ENCODE peak calls at places on chromosomes 13 and 19, in ten cellular contexts. One of them, this sample, is unnamed.

GRCh38 chr19:13428352-13428751 is 77.9 kb downstream of the CACNA1A start:
- DNase-seq in mammary epithelial cell: peak
- DNase-seq in fibroblast of mammary gland: peak
- DNase-seq in astrocyte of the spinal cord: no peak
- DNase-seq in cardiac fibroblast: peak
- DNase-seq in lower leg skin: no peak
- DNase-seq in bronchial epithelial cell: no peak
- DNase-seq in body of pancreas: no peak
- DNase-seq in fibroblast of pulmonary artery: peak
- DNase-seq in AG10803: peak
- DNase-seq in this sample: peak

GRCh38 chr13:50125306-50125555 is 110.0 kb downstream of the KCNRG start:
- DNase-seq in mammary epithelial cell: no peak
- DNase-seq in bronchial epithelial cell: no peak
- DNase-seq in astrocyte of the spinal cord: no peak
- DNase-seq in body of pancreas: peak
- DNase-seq in AG10803: no peak
- DNase-seq in fibroblast of mammary gland: no peak
- DNase-seq in cardiac fibroblast: no peak
- DNase-seq in lower leg skin: no peak
- DNase-seq in fibroblast of pulmonary artery: no peak
- DNase-seq in this sample: no peak

GRCh38 chr13:47085346-47085745 is 188.5 kb upstream of the HTR2A start:
- DNase-seq in cardiac fibroblast: no peak
- DNase-seq in mammary epithelial cell: no peak
- DNase-seq in fibroblast of pulmonary artery: no peak
- DNase-seq in fibroblast of mammary gland: peak
- DNase-seq in AG10803: peak
- DNase-seq in body of pancreas: no peak
- DNase-seq in bronchial epithelial cell: peak
- DNase-seq in lower leg skin: no peak
- DNase-seq in astrocyte of the spinal cord: no peak
- DNase-seq in this sample: peak

GRCh38 chr19:54062643-54063042 is 1.1 kb downstream of the VSTM1 start:
- DNase-seq in lower leg skin: no peak
- DNase-seq in body of pancreas: peak
- DNase-seq in cardiac fibroblast: no peak
- DNase-seq in fibroblast of mammary gland: no peak
- DNase-seq in bronchial epithelial cell: no peak
- DNase-seq in astrocyte of the spinal cord: no peak
- DNase-seq in mammary epithelial cell: no peak
- DNase-seq in AG10803: no peak
- DNase-seq in fibroblast of pulmonary artery: no peak
- DNase-seq in this sample: no peak

GRCh38 chr19:47813995-47814328 is 7.8 kb upstream of the CRX start:
- DNase-seq in fibroblast of pulmonary artery: no peak
- DNase-seq in AG10803: no peak
- DNase-seq in mammary epithelial cell: no peak
- DNase-seq in cardiac fibroblast: no peak
- DNase-seq in bronchial epithelial cell: no peak
- DNase-seq in body of pancreas: no peak
- DNase-seq in lower leg skin: no peak
- DNase-seq in fibroblast of mammary gland: no peak
- DNase-seq in astrocyte of the spinal cord: no peak
- DNase-seq in this sample: no peak

GRCh38 chr13:30895773-30896172 is 10.3 kb upstream of the MEDAG start:
- DNase-seq in cardiac fibroblast: peak
- DNase-seq in body of pancreas: peak
- DNase-seq in bronchial epithelial cell: peak
- DNase-seq in fibroblast of pulmonary artery: peak
- DNase-seq in fibroblast of mammary gland: peak
- DNase-seq in AG10803: peak
- DNase-seq in astrocyte of the spinal cord: peak
- DNase-seq in lower leg skin: peak
- DNase-seq in mammary epithelial cell: peak
- DNase-seq in this sample: peak

GRCh38 chr13:75691183-75691582 is 55.1 kb downstream of the LMO7 start:
- DNase-seq in body of pancreas: no peak
- DNase-seq in fibroblast of pulmonary artery: no peak
- DNase-seq in fibroblast of mammary gland: peak
- DNase-seq in bronchial epithelial cell: peak
- DNase-seq in cardiac fibroblast: no peak
- DNase-seq in astrocyte of the spinal cord: no peak
- DNase-seq in AG10803: no peak
- DNase-seq in lower leg skin: no peak
- DNase-seq in mammary epithelial cell: peak
- DNase-seq in this sample: no peak

GRCh38 chr13:33509642-33510229 is 224.2 kb upstream of the STARD13 start:
- DNase-seq in lower leg skin: peak
- DNase-seq in AG10803: peak
- DNase-seq in cardiac fibroblast: peak
- DNase-seq in fibroblast of mammary gland: peak
- DNase-seq in body of pancreas: peak
- DNase-seq in mammary epithelial cell: no peak
- DNase-seq in bronchial epithelial cell: no peak
- DNase-seq in fibroblast of pulmonary artery: peak
- DNase-seq in astrocyte of the spinal cord: peak
- DNase-seq in this sample: peak

GRCh38 chr13:20118268-20119140 is 42.3 kb downstream of the GJA3 start:
- DNase-seq in mammary epithelial cell: no peak
- DNase-seq in lower leg skin: no peak
- DNase-seq in fibroblast of pulmonary artery: peak
- DNase-seq in bronchial epithelial cell: no peak
- DNase-seq in fibroblast of mammary gland: peak
- DNase-seq in astrocyte of the spinal cord: peak
- DNase-seq in body of pancreas: peak
- DNase-seq in cardiac fibroblast: peak
- DNase-seq in AG10803: peak
- DNase-seq in this sample: no peak

GRCh38 chr19:13987101-13987890 is 18.8 kb downstream of the RFX1 start:
- DNase-seq in mammary epithelial cell: no peak
- DNase-seq in body of pancreas: peak
- DNase-seq in AG10803: no peak
- DNase-seq in astrocyte of the spinal cord: no peak
- DNase-seq in cardiac fibroblast: no peak
- DNase-seq in fibroblast of pulmonary artery: no peak
- DNase-seq in bronchial epithelial cell: no peak
- DNase-seq in lower leg skin: no peak
- DNase-seq in fibroblast of mammary gland: no peak
- DNase-seq in this sample: no peak

GRCh38 chr19:42465827-42466280 is 23.1 kb upstream of the CXCL17 start:
- DNase-seq in cardiac fibroblast: no peak
- DNase-seq in lower leg skin: no peak
- DNase-seq in body of pancreas: no peak
- DNase-seq in AG10803: no peak
- DNase-seq in fibroblast of mammary gland: no peak
- DNase-seq in astrocyte of the spinal cord: no peak
- DNase-seq in mammary epithelial cell: no peak
- DNase-seq in bronchial epithelial cell: no peak
- DNase-seq in fibroblast of pulmonary artery: no peak
- DNase-seq in this sample: no peak

GRCh38 chr13:20173121-20173746 is 12.4 kb upstream of the GJA3 start:
- DNase-seq in mammary epithelial cell: no peak
- DNase-seq in fibroblast of pulmonary artery: no peak
- DNase-seq in lower leg skin: no peak
- DNase-seq in astrocyte of the spinal cord: no peak
- DNase-seq in fibroblast of mammary gland: peak
- DNase-seq in bronchial epithelial cell: no peak
- DNase-seq in cardiac fibroblast: no peak
- DNase-seq in AG10803: no peak
- DNase-seq in body of pancreas: no peak
- DNase-seq in this sample: peak

GRCh38 chr19:43768273-43769050 is 12.3 kb downstream of the KCNN4 start:
- DNase-seq in cardiac fibroblast: peak
- DNase-seq in lower leg skin: no peak
- DNase-seq in fibroblast of pulmonary artery: no peak
- DNase-seq in AG10803: peak
- DNase-seq in bronchial epithelial cell: no peak
- DNase-seq in fibroblast of mammary gland: peak
- DNase-seq in body of pancreas: peak
- DNase-seq in astrocyte of the spinal cord: no peak
- DNase-seq in mammary epithelial cell: no peak
- DNase-seq in this sample: no peak

GRCh38 chr19:43767316-43767715 is 12.6 kb upstream of the SMG9 start:
- DNase-seq in mammary epithelial cell: no peak
- DNase-seq in body of pancreas: no peak
- DNase-seq in fibroblast of mammary gland: no peak
- DNase-seq in bronchial epithelial cell: no peak
- DNase-seq in fibroblast of pulmonary artery: no peak
- DNase-seq in cardiac fibroblast: no peak
- DNase-seq in AG10803: no peak
- DNase-seq in astrocyte of the spinal cord: no peak
- DNase-seq in lower leg skin: no peak
- DNase-seq in this sample: no peak

GRCh38 chr19:43765109-43765876 is 10.5 kb upstream of the SMG9 start:
- DNase-seq in fibroblast of mammary gland: peak
- DNase-seq in fibroblast of pulmonary artery: peak
- DNase-seq in mammary epithelial cell: peak
- DNase-seq in lower leg skin: peak
- DNase-seq in body of pancreas: peak
- DNase-seq in astrocyte of the spinal cord: peak
- DNase-seq in AG10803: peak
- DNase-seq in bronchial epithelial cell: peak
- DNase-seq in cardiac fibroblast: peak
- DNase-seq in this sample: peak

GRCh38 chr19:43767818-43768217 is 13.0 kb downstream of the KCNN4 start:
- DNase-seq in bronchial epithelial cell: no peak
- DNase-seq in mammary epithelial cell: no peak
- DNase-seq in cardiac fibroblast: no peak
- DNase-seq in AG10803: no peak
- DNase-seq in fibroblast of pulmonary artery: no peak
- DNase-seq in astrocyte of the spinal cord: no peak
- DNase-seq in fibroblast of mammary gland: no peak
- DNase-seq in lower leg skin: no peak
- DNase-seq in body of pancreas: no peak
- DNase-seq in this sample: no peak

DNA sequence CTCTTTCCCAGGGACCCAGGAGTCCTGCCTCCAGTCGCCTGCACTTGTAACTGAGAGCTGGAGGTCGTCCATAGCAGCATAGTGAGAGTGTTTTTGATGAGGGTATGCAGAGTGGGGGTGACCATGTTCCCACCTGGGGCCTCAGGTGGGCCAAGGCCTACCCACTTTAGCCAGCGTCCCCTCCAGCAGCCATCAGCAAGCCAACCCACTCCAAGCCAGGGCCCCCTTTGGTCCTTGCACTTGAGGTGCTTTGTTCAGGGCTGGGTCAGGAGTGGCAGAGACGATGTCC is 11.9 kb upstream of the SMG9 start:
- DNase-seq in body of pancreas: no peak
- DNase-seq in mammary epithelial cell: no peak
- DNase-seq in bronchial epithelial cell: no peak
- DNase-seq in fibroblast of mammary gland: no peak
- DNase-seq in lower leg skin: no peak
- DNase-seq in cardiac fibroblast: no peak
- DNase-seq in astrocyte of the spinal cord: no peak
- DNase-seq in fibroblast of pulmonary artery: no peak
- DNase-seq in AG10803: no peak
- DNase-seq in this sample: no peak
- TF ChIP-seq CTCF in body of pancreas: no peak
- TF ChIP-seq CTCF in mammary epithelial cell: no peak
- TF ChIP-seq CTCF in bronchial epithelial cell: no peak
- TF ChIP-seq CTCF in fibroblast of mammary gland: no peak
- TF ChIP-seq CTCF in lower leg skin: no peak
- TF ChIP-seq CTCF in cardiac fibroblast: no peak
- TF ChIP-seq CTCF in astrocyte of the spinal cord: no peak
- TF ChIP-seq CTCF in fibroblast of pulmonary artery: no peak
- TF ChIP-seq CTCF in AG10803: no peak
- TF ChIP-seq CTCF in this sample: no peak

GRCh38 chr13:113880651-113881611 is 17.1 kb upstream of the GAS6 start:
- DNase-seq in astrocyte of the spinal cord: no peak
- DNase-seq in lower leg skin: peak
- DNase-seq in AG10803: no peak
- DNase-seq in fibroblast of pulmonary artery: no peak
- DNase-seq in bronchial epithelial cell: peak
- DNase-seq in fibroblast of mammary gland: no peak
- DNase-seq in mammary epithelial cell: peak
- DNase-seq in cardiac fibroblast: no peak
- DNase-seq in body of pancreas: no peak
- DNase-seq in this sample: no peak
- H3K4me3 ChIP-seq in astrocyte of the spinal cord: no peak
- H3K4me3 ChIP-seq in lower leg skin: no peak
- H3K4me3 ChIP-seq in AG10803: no peak
- H3K4me3 ChIP-seq in fibroblast of pulmonary artery: no peak
- H3K4me3 ChIP-seq in bronchial epithelial cell: no peak
- H3K4me3 ChIP-seq in fibroblast of mammary gland: no peak
- H3K4me3 ChIP-seq in mammary epithelial cell: no peak
- H3K4me3 ChIP-seq in cardiac fibroblast: no peak
- H3K4me3 ChIP-seq in body of pancreas: no peak
- H3K4me3 ChIP-seq in this sample: no peak

GRCh38 chr13:32448224-32448623 is 20.3 kb upstream of the N4BP2L1 start:
- DNase-seq in fibroblast of pulmonary artery: no peak
- DNase-seq in body of pancreas: no peak
- DNase-seq in fibroblast of mammary gland: no peak
- DNase-seq in AG10803: no peak
- DNase-seq in astrocyte of the spinal cord: no peak
- DNase-seq in mammary epithelial cell: no peak
- DNase-seq in bronchial epithelial cell: no peak
- DNase-seq in lower leg skin: no peak
- DNase-seq in cardiac fibroblast: no peak
- DNase-seq in this sample: no peak

GRCh38 chr13:32446778-32447465 is 19.0 kb upstream of the N4BP2L1 start:
- DNase-seq in astrocyte of the spinal cord: no peak
- DNase-seq in AG10803: no peak
- DNase-seq in cardiac fibroblast: peak
- DNase-seq in lower leg skin: no peak
- DNase-seq in bronchial epithelial cell: no peak
- DNase-seq in mammary epithelial cell: no peak
- DNase-seq in fibroblast of mammary gland: no peak
- DNase-seq in fibroblast of pulmonary artery: no peak
- DNase-seq in body of pancreas: no peak
- DNase-seq in this sample: no peak

GRCh38 chr13:32446220-32446619 is 18.3 kb upstream of the N4BP2L1 start:
- DNase-seq in cardiac fibroblast: no peak
- DNase-seq in bronchial epithelial cell: no peak
- DNase-seq in fibroblast of pulmonary artery: no peak
- DNase-seq in AG10803: no peak
- DNase-seq in fibroblast of mammary gland: no peak
- DNase-seq in body of pancreas: no peak
- DNase-seq in astrocyte of the spinal cord: no peak
- DNase-seq in mammary epithelial cell: no peak
- DNase-seq in lower leg skin: no peak
- DNase-seq in this sample: no peak

GRCh38 chr13:32445461-32445860 is 17.5 kb upstream of the N4BP2L1 start:
- DNase-seq in body of pancreas: no peak
- DNase-seq in AG10803: peak
- DNase-seq in bronchial epithelial cell: no peak
- DNase-seq in astrocyte of the spinal cord: no peak
- DNase-seq in fibroblast of mammary gland: no peak
- DNase-seq in lower leg skin: no peak
- DNase-seq in fibroblast of pulmonary artery: no peak
- DNase-seq in cardiac fibroblast: no peak
- DNase-seq in mammary epithelial cell: no peak
- DNase-seq in this sample: no peak

GRCh38 chr13:32443111-32443510 is 15.2 kb upstream of the N4BP2L1 start:
- DNase-seq in mammary epithelial cell: no peak
- DNase-seq in astrocyte of the spinal cord: no peak
- DNase-seq in fibroblast of pulmonary artery: peak
- DNase-seq in body of pancreas: peak
- DNase-seq in fibroblast of mammary gland: peak
- DNase-seq in lower leg skin: no peak
- DNase-seq in bronchial epithelial cell: peak
- DNase-seq in cardiac fibroblast: peak
- DNase-seq in AG10803: peak
- DNase-seq in this sample: no peak
- TF ChIP-seq CTCF in mammary epithelial cell: peak
- TF ChIP-seq CTCF in astrocyte of the spinal cord: peak
- TF ChIP-seq CTCF in fibroblast of pulmonary artery: peak
- TF ChIP-seq CTCF in body of pancreas: no peak
- TF ChIP-seq CTCF in fibroblast of mammary gland: peak
- TF ChIP-seq CTCF in lower leg skin: no peak
- TF ChIP-seq CTCF in bronchial epithelial cell: peak
- TF ChIP-seq CTCF in cardiac fibroblast: peak
- TF ChIP-seq CTCF in AG10803: peak
- TF ChIP-seq CTCF in this sample: no peak

GRCh38 chr19:1211494-1212234 is 6.1 kb downstream of the STK11 start:
- DNase-seq in astrocyte of the spinal cord: no peak
- DNase-seq in body of pancreas: peak
- DNase-seq in fibroblast of pulmonary artery: no peak
- DNase-seq in mammary epithelial cell: peak
- DNase-seq in AG10803: no peak
- DNase-seq in fibroblast of mammary gland: peak
- DNase-seq in lower leg skin: no peak
- DNase-seq in cardiac fibroblast: peak
- DNase-seq in bronchial epithelial cell: no peak
- DNase-seq in this sample: no peak
- H3K4me3 ChIP-seq in astrocyte of the spinal cord: no peak
- H3K4me3 ChIP-seq in body of pancreas: no peak
- H3K4me3 ChIP-seq in fibroblast of pulmonary artery: no peak
- H3K4me3 ChIP-seq in mammary epithelial cell: no peak
- H3K4me3 ChIP-seq in AG10803: no peak
- H3K4me3 ChIP-seq in fibroblast of mammary gland: no peak
- H3K4me3 ChIP-seq in lower leg skin: no peak
- H3K4me3 ChIP-seq in cardiac fibroblast: no peak
- H3K4me3 ChIP-seq in bronchial epithelial cell: no peak
- H3K4me3 ChIP-seq in this sample: no peak

This sample was measured in foreskin fibroblast.